ENCODE peak calls at places on chromosomes 12 and 14, in six cellular contexts. L is body of pancreas, S is A549, Q is fibroblast of lung, Y is stomach, H is keratinocyte. O is an unnamed sample. For H3K4me1, the result is how much of the 10 kb centered on the place peaks cover.

GRCh38 chr14:104924421-104925213 is at the start of gene PLD4:
- DNase-seq in L (no peak), S (no peak), Q (no peak), Y (no peak), H (no peak), O (no peak)

GRCh38 chr12:51695241-51696010 is 104.4 kb downstream of the SCN8A start:
- DNase-seq in L (no peak), S (no peak), Q (peak), Y (no peak), H (no peak), O (no peak)

GRCh38 chr12:52628111-52628507 is 9.8 kb upstream of the KRT73 start:
- DNase-seq in L (no peak), S (no peak), Q (no peak), Y (no peak), H (no peak), O (no peak)

GRCh38 chr12:27542628-27543027 is 18.6 kb downstream of the PPFIBP1 start:
- DNase-seq in L (no peak), S (peak), Q (peak), Y (no peak), H (peak), O (no peak)

GRCh38 chr12:91138337-91138905 is 27.1 kb upstream of the LUM start:
- DNase-seq in L (no peak), S (no peak), Q (peak), Y (no peak), H (no peak), O (no peak)

GRCh38 chr12:122394626-122395194 is 27.8 kb downstream of the CLIP1 start:
- DNase-seq in L (peak), S (no peak), Q (no peak), Y (no peak), H (no peak), O (no peak)

GRCh38 chr12:71063087-71063486 is 94.7 kb downstream of the TSPAN8 start:
- DNase-seq in L (no peak), S (no peak), Q (no peak), Y (no peak), H (no peak), O (no peak)

GRCh38 chr12:1509703-1510395 is 84.5 kb downstream of the FBXL14 start:
- DNase-seq in L (no peak), S (no peak), Q (no peak), Y (no peak), H (no peak), O (no peak)

GRCh38 chr14:57578427-57579220 is 85.0 kb upstream of the CCDC198 start:
- DNase-seq in L (no peak), S (no peak), Q (no peak), Y (no peak), H (no peak), O (no peak)

GRCh38 chr14:57576498-57576897 is 82.8 kb upstream of the CCDC198 start:
- DNase-seq in L (no peak), S (no peak), Q (no peak), Y (no peak), H (no peak), O (no peak)

GRCh38 chr14:57575482-57575881 is 81.8 kb upstream of the CCDC198 start:
- DNase-seq in L (no peak), S (no peak), Q (no peak), Y (no peak), H (no peak), O (no peak)

GRCh38 chr14:57574617-57575288 is 81.1 kb upstream of the CCDC198 start:
- DNase-seq in L (peak), S (peak), Q (no peak), Y (no peak), H (no peak), O (no peak)

GRCh38 chr14:57573193-57573592 is 79.5 kb upstream of the CCDC198 start:
- DNase-seq in L (no peak), S (no peak), Q (no peak), Y (no peak), H (no peak), O (no peak)
- H3K27ac ChIP-seq in L (no peak), S (no peak), Q (no peak), Y (no peak), H (no peak), O (no peak)

GRCh38 chr12:25020621-25021243 is 71.8 kb upstream of the BCAT1 start:
- DNase-seq in L (no peak), S (no peak), Q (no peak), Y (no peak), H (no peak), O (no peak)
- TF ChIP-seq CTCF in L (no peak), S (no peak), Q (no peak), Y (no peak), H (no peak), O (no peak)

DNA sequence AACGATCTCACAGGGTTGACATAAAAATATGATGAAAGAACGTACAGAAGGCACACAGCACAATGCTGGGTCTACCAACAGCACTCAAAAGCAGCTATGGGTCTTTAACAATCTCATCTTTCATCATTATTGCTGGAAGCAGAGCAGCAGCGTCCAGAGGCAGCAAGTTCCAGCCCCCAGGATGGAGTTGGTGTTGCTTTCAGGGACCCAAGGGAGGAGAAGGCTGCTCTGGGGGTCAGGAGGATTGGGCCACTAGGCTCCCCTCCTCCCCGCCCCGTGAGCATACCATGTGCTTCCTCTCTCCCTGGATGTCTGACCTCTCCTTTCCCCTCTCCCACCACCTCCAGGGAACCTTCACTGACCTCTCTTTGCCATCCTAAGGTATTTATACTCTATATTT is 13.3 kb downstream of the KCTD10 start:
- DNase-seq in L (no peak), S (no peak), Q (no peak), Y (no peak), H (no peak), O (no peak)
- H3K4me1 ChIP-seq in L (under half), S (under half), Q (half or more), Y (half or more), H (under half), O (half or more)

GRCh38 chr14:48744202-48744601 is 842.0 kb downstream of the RPS29 start:
- DNase-seq in L (no peak), S (no peak), Q (no peak), Y (no peak), H (no peak), O (no peak)
- H3K27ac ChIP-seq in L (no peak), S (no peak), Q (no peak), Y (no peak), H (no peak), O (no peak)

DNA sequence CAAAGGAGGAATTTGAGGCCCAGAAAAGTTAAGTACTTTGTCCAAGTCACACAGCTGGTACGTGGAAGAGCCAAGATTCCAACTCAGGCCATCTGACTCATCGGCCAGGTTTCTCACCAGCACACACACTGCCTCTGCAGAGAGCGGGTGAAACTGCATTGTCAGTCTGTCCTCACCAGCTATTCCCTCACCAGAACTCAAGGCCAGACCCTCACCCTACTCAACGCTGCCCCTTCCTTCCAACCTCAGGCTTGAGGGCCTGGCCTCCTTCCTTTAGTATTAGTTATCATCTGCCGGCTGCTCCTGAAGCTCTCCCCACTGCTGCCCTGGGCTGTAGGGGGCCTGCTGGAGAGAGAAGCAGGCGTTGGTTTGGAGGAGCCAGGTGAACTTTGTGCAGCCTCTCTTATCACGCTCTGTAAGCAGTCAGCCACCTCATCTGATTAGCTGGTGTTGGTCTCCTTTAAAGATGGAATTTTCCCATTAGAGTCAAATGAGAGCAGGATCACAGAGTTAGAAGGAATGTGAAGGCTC is 16.6 kb upstream of the PLEK2 start:
- DNase-seq in L (peak), S (peak), Q (peak), Y (peak), H (no peak), O (no peak)
- TF ChIP-seq CTCF in L (no peak), S (no peak), Q (no peak), Y (no peak), H (peak), O (no peak)

GRCh38 chr12:108852674-108853073 is 4.7 kb downstream of the SSH1 start:
- DNase-seq in L (no peak), S (peak), Q (peak), Y (no peak), H (no peak), O (no peak)
- H3K4me1 ChIP-seq in L (under half), S (half or more), Q (under half), Y (half or more), H (under half), O (half or more)

GRCh38 chr12:95700316-95700785 is 90.2 kb downstream of the NTN4 start:
- DNase-seq in L (no peak), S (peak), Q (peak), Y (no peak), H (no peak), O (no peak)
- H3K27ac ChIP-seq in L (no peak), S (peak), Q (peak), Y (peak), H (no peak), O (no peak)

GRCh38 chr12:95959107-95959506 is 16.0 kb downstream of the AMDHD1 start:
- DNase-seq in L (no peak), S (peak), Q (peak), Y (no peak), H (no peak), O (no peak)
- TF ChIP-seq CTCF in L (no peak), S (peak), Q (peak), Y (no peak), H (no peak), O (peak)

GRCh38 chr12:6230321-6231110 is 30.3 kb downstream of the CD9 start:
- DNase-seq in L (peak), S (no peak), Q (peak), Y (peak), H (no peak), O (peak)
- H3K4me1 ChIP-seq in L (half or more), S (under half), Q (under half), Y (half or more), H (half or more), O (half or more)

O was measured in lower lobe of right lung.